ENCODE peak calls at places on chromosomes 11 and 22, in six cellular contexts. U, M, Z, K, S and W are unnamed samples.

GRCh38 chr11:81219661-81220060 is 1514.0 kb downstream of the FAM181B start:
- DNase-seq in K (no peak), M (no peak), S (no peak), Z (no peak), U (no peak), W (no peak)

GRCh38 chr11:14112721-14113120 is 150.2 kb downstream of the SPON1 start:
- DNase-seq in U (no peak), S (no peak), Z (no peak), M (no peak), K (no peak), W (no peak)

GRCh38 chr11:122900803-122901202 is 18.2 kb downstream of the JHY start:
- DNase-seq in M (no peak), Z (peak; percentile 28), U (no peak), S (no peak), K (no peak), W (no peak)

GRCh38 chr11:58513747-58514367 is 6.0 kb upstream of the OR5B21 start:
- DNase-seq in S (peak; percentile 65), Z (peak; percentile 76), M (peak; percentile 89), K (peak; percentile 74), U (peak; percentile 56), W (peak; percentile 62)

GRCh38 chr11:18750944-18751343 is 25.0 kb upstream of the IGSF22 start:
- DNase-seq in M (no peak), Z (no peak), S (no peak), U (no peak), K (no peak), W (no peak)

GRCh38 chr11:4882543-4882942 is 843 bp downstream of the OR51T1 start:
- DNase-seq in U (no peak), M (no peak), S (no peak), K (no peak), Z (no peak), W (no peak)

GRCh38 chr22:36998620-36999351 is 20.5 kb downstream of the TST start:
- DNase-seq in S (no peak), M (no peak), U (no peak), K (no peak), Z (peak; percentile 15), W (peak; percentile 64)

GRCh38 chr11:34027516-34028406 is 23.8 kb upstream of the CAPRIN1 start:
- DNase-seq in K (no peak), S (no peak), U (no peak), Z (no peak), M (peak; percentile 45), W (no peak)

GRCh38 chr11:114315749-114316368 is 19.7 kb downstream of the NNMT start:
- DNase-seq in K (no peak), M (no peak), U (no peak), S (peak; percentile 79), Z (no peak), W (no peak)

GRCh38 chr11:41051919-41052630 is 407.4 kb downstream of the LRRC4C start:
- DNase-seq in M (no peak), Z (no peak), S (no peak), U (no peak), K (no peak), W (no peak)

GRCh38 chr11:69546735-69547370 is 65.4 kb downstream of the LINC01488 start:
- DNase-seq in M (no peak), S (no peak), U (no peak), K (no peak), Z (no peak), W (no peak)

GRCh38 chr11:66843776-66844495 is 695 bp downstream of the RCE1 start:
- DNase-seq in Z (no peak), U (no peak), S (no peak), K (no peak), M (no peak), W (no peak)
- H4K91ac ChIP-seq in Z (peak overlapping the region; percentile 79), U (peak overlapping the region; percentile 53), S (peak overlapping the region; percentile 97), K (no peak overlapping the region), M (peak overlapping the region; percentile 96), W (no peak overlapping the region)

GRCh38 chr22:27881404-27881803 is 37.7 kb downstream of the PITPNB start:
- DNase-seq in Z (peak; percentile 62), K (no peak), M (no peak), U (no peak), S (peak; percentile 54), W (no peak)
- H3K4me2 ChIP-seq in Z (peak overlapping the region; percentile 0), K (no peak overlapping the region), M (no peak overlapping the region), U (no peak overlapping the region), S (no peak overlapping the region), W (no peak overlapping the region)

GRCh38 chr11:71302911-71303310 is 50.5 kb upstream of the SHANK2 start:
- DNase-seq in M (peak; percentile 27), S (peak; percentile 31), K (peak; percentile 37), Z (no peak), U (no peak), W (peak; percentile 21)
- H4K91ac ChIP-seq in M (no peak overlapping the region), S (no peak overlapping the region), K (no peak overlapping the region), Z (no peak overlapping the region), U (no peak overlapping the region), W (no peak overlapping the region)

DNA sequence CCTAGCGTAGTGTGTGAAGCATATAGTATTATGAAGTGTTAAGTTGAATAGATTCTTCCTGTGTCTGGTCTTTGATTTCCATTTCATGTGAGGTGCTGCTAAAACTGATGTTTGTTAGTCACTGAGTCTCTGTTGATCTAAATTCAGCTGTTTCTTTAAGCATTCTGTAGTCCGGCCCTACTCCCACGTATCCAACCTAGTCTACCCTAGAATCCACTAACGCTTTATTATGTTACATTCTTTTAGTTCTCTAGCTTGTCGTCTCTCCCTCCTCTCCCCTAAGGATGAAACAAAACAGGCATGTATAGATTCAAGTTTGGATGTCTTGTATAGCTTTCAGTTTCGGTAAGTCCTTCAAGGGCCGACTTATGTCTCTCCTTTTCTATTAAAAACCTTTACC is 4.1 kb downstream of the WEE1 start:
- DNase-seq in S (peak; percentile 78), M (no peak), Z (peak; percentile 58), U (no peak), K (peak; percentile 20), W (no peak)
- H3K4me2 ChIP-seq in S (peak overlapping the region; percentile 59), M (peak overlapping the region; percentile 20), Z (peak overlapping the region; percentile 98), U (no peak overlapping the region), K (peak overlapping the region; percentile 36), W (peak overlapping the region; percentile 11)

GRCh38 chr11:29305456-29306232 is 711.2 kb downstream of the KCNA4 start:
- DNase-seq in M (no peak), U (no peak), S (no peak), K (no peak), Z (no peak), W (no peak)

GRCh38 chr11:29310706-29311342 is 706.0 kb downstream of the KCNA4 start:
- DNase-seq in M (peak; percentile 15), U (no peak), S (no peak), Z (peak; percentile 49), K (no peak), W (no peak)

GRCh38 chr11:29310016-29310415 is 706.8 kb downstream of the KCNA4 start:
- DNase-seq in S (peak; percentile 54), U (no peak), Z (peak; percentile 95), K (no peak), M (peak; percentile 20), W (no peak)

GRCh38 chr11:29306527-29306926 is 710.3 kb downstream of the KCNA4 start:
- DNase-seq in S (peak; percentile 58), U (no peak), Z (peak; percentile 94), K (no peak), M (no peak), W (no peak)
- H4K91ac ChIP-seq in S (no peak overlapping the region), U (no peak overlapping the region), Z (peak overlapping the region; percentile 96), K (no peak overlapping the region), M (no peak overlapping the region), W (no peak overlapping the region)